ENCODE peak calls at places on chromosomes 6 and 20, in four cellular contexts. One of them, this sample, is unnamed.

GRCh38 chr20:59647271-59647670 is 42.9 kb downstream of the PHACTR3 start:
- DNase-seq in stomach: no peak
- DNase-seq in Peyer's patch: no peak
- DNase-seq in right lobe of liver: no peak
- DNase-seq in this sample: no peak

GRCh38 chr20:35344354-35344837 is 52.2 kb upstream of the FAM83C start:
- DNase-seq in Peyer's patch: peak
- DNase-seq in right lobe of liver: peak
- DNase-seq in stomach: peak
- DNase-seq in this sample: no peak

GRCh38 chr6:35497571-35498406 is 910 bp upstream of the TEAD3 start:
- DNase-seq in stomach: peak
- DNase-seq in right lobe of liver: no peak
- DNase-seq in Peyer's patch: peak
- DNase-seq in this sample: peak

GRCh38 chr6:6315660-6316059 is 4.8 kb downstream of the F13A1 start:
- DNase-seq in right lobe of liver: no peak
- DNase-seq in stomach: peak
- DNase-seq in Peyer's patch: no peak
- DNase-seq in this sample: peak

GRCh38 chr6:142893088-142893487 is 51.9 kb downstream of the HIVEP2 start:
- DNase-seq in stomach: no peak
- DNase-seq in Peyer's patch: no peak
- DNase-seq in right lobe of liver: no peak
- DNase-seq in this sample: no peak

GRCh38 chr6:74320076-74320475 is 624.1 kb downstream of the CD109 start:
- DNase-seq in stomach: no peak
- DNase-seq in right lobe of liver: no peak
- DNase-seq in Peyer's patch: no peak
- DNase-seq in this sample: no peak

GRCh38 chr6:136410201-136411027 is 120.8 kb upstream of the BCLAF1 start:
- DNase-seq in stomach: no peak
- DNase-seq in Peyer's patch: no peak
- DNase-seq in right lobe of liver: no peak
- DNase-seq in this sample: no peak

GRCh38 chr6:10320291-10320690 is 94.6 kb downstream of the TFAP2A start:
- DNase-seq in stomach: no peak
- DNase-seq in right lobe of liver: no peak
- DNase-seq in Peyer's patch: no peak
- DNase-seq in this sample: no peak

GRCh38 chr20:49646126-49646525 is 67.6 kb downstream of the B4GALT5 start:
- DNase-seq in right lobe of liver: no peak
- DNase-seq in Peyer's patch: no peak
- DNase-seq in stomach: no peak
- DNase-seq in this sample: no peak

GRCh38 chr6:84645000-84645399 is 119.4 kb downstream of the TBX18 start:
- DNase-seq in right lobe of liver: no peak
- DNase-seq in stomach: no peak
- DNase-seq in Peyer's patch: no peak
- DNase-seq in this sample: no peak

GRCh38 chr6:52657870-52658269 is 13.0 kb upstream of the TMEM14A start:
- DNase-seq in right lobe of liver: no peak
- DNase-seq in Peyer's patch: no peak
- DNase-seq in stomach: no peak
- DNase-seq in this sample: no peak

GRCh38 chr6:35258858-35259193 is 709 bp upstream of the ZNF76 start:
- DNase-seq in right lobe of liver: no peak
- DNase-seq in Peyer's patch: no peak
- DNase-seq in stomach: peak
- DNase-seq in this sample: no peak

GRCh38 chr20:37362821-37363220 is 16.9 kb downstream of the SRC start:
- DNase-seq in Peyer's patch: peak
- DNase-seq in stomach: no peak
- DNase-seq in right lobe of liver: no peak
- DNase-seq in this sample: no peak

GRCh38 chr20:5177071-5177470 is 50.3 kb downstream of the CDS2 start:
- DNase-seq in stomach: no peak
- DNase-seq in Peyer's patch: no peak
- DNase-seq in right lobe of liver: no peak
- DNase-seq in this sample: no peak

GRCh38 chr20:11350126-11351005 is 567.3 kb upstream of the BTBD3 start:
- DNase-seq in right lobe of liver: no peak
- DNase-seq in stomach: no peak
- DNase-seq in Peyer's patch: no peak
- DNase-seq in this sample: no peak

GRCh38 chr6:17431581-17431980 is 38.2 kb downstream of the CAP2 start:
- DNase-seq in stomach: no peak
- DNase-seq in Peyer's patch: no peak
- DNase-seq in right lobe of liver: no peak
- DNase-seq in this sample: no peak

GRCh38 chr20:9068896-9069663 is at the start of gene PLCB4:
- DNase-seq in stomach: peak
- DNase-seq in Peyer's patch: peak
- DNase-seq in right lobe of liver: no peak
- DNase-seq in this sample: peak

GRCh38 chr20:20411841-20412240 is 43.9 kb downstream of the INSM1 start:
- DNase-seq in stomach: no peak
- DNase-seq in right lobe of liver: no peak
- DNase-seq in Peyer's patch: no peak
- DNase-seq in this sample: no peak

GRCh38 chr6:18360188-18360587 is 27.0 kb upstream of the RNF144B start:
- DNase-seq in stomach: no peak
- DNase-seq in right lobe of liver: no peak
- DNase-seq in Peyer's patch: no peak
- DNase-seq in this sample: no peak

GRCh38 chr6:116665464-116665863 is 3.1 kb downstream of the ZUP1 start:
- DNase-seq in Peyer's patch: no peak
- DNase-seq in stomach: no peak
- DNase-seq in right lobe of liver: no peak
- DNase-seq in this sample: no peak

GRCh38 chr6:72950114-72950860 is 275.0 kb downstream of the KHDC1L start:
- DNase-seq in Peyer's patch: no peak
- DNase-seq in stomach: no peak
- DNase-seq in right lobe of liver: no peak
- DNase-seq in this sample: no peak

GRCh38 chr20:13546497-13547131 is 92.1 kb downstream of the TASP1 start:
- DNase-seq in stomach: peak
- DNase-seq in Peyer's patch: peak
- DNase-seq in right lobe of liver: peak
- DNase-seq in this sample: peak

GRCh38 chr20:37897008-37897548 is 5.8 kb upstream of the VSTM2L start:
- DNase-seq in Peyer's patch: no peak
- DNase-seq in stomach: no peak
- DNase-seq in right lobe of liver: no peak
- DNase-seq in this sample: no peak

GRCh38 chr6:51913265-51913664 is 174.1 kb downstream of the PKHD1 start:
- DNase-seq in right lobe of liver: no peak
- DNase-seq in Peyer's patch: no peak
- DNase-seq in stomach: no peak
- DNase-seq in this sample: no peak

GRCh38 chr6:32940656-32941411 is at the start of gene HLA-DMB:
- DNase-seq in stomach: peak
- DNase-seq in right lobe of liver: peak
- DNase-seq in Peyer's patch: peak
- DNase-seq in this sample: peak

GRCh38 chr6:22325481-22325880 is 28.6 kb upstream of the PRL start:
- DNase-seq in Peyer's patch: no peak
- DNase-seq in stomach: no peak
- DNase-seq in right lobe of liver: no peak
- DNase-seq in this sample: no peak

GRCh38 chr20:36792422-36792821 is 18.9 kb upstream of the DSN1 start:
- DNase-seq in right lobe of liver: no peak
- DNase-seq in Peyer's patch: no peak
- DNase-seq in stomach: peak
- DNase-seq in this sample: no peak

GRCh38 chr20:58471835-58472164 is 43.4 kb downstream of the APCDD1L start:
- DNase-seq in Peyer's patch: no peak
- DNase-seq in right lobe of liver: no peak
- DNase-seq in stomach: no peak
- DNase-seq in this sample: no peak
- TF ChIP-seq POLR2A in Peyer's patch: no peak
- TF ChIP-seq POLR2A in right lobe of liver: no peak
- TF ChIP-seq POLR2A in stomach: no peak
- TF ChIP-seq POLR2A in this sample: no peak

GRCh38 chr20:25745738-25746137 is 49.1 kb upstream of the ZNF337 start:
- DNase-seq in stomach: no peak
- DNase-seq in Peyer's patch: no peak
- DNase-seq in right lobe of liver: no peak
- DNase-seq in this sample: no peak

GRCh38 chr20:25745100-25745499 is 48.4 kb upstream of the ZNF337 start:
- DNase-seq in right lobe of liver: no peak
- DNase-seq in stomach: no peak
- DNase-seq in Peyer's patch: no peak
- DNase-seq in this sample: no peak

GRCh38 chr20:25749667-25750066 is 53.0 kb upstream of the ZNF337 start:
- DNase-seq in right lobe of liver: no peak
- DNase-seq in Peyer's patch: no peak
- DNase-seq in stomach: no peak
- DNase-seq in this sample: no peak

GRCh38 chr20:25750220-25750764 is 53.6 kb upstream of the ZNF337 start:
- DNase-seq in stomach: no peak
- DNase-seq in right lobe of liver: no peak
- DNase-seq in Peyer's patch: no peak
- DNase-seq in this sample: no peak

DNA sequence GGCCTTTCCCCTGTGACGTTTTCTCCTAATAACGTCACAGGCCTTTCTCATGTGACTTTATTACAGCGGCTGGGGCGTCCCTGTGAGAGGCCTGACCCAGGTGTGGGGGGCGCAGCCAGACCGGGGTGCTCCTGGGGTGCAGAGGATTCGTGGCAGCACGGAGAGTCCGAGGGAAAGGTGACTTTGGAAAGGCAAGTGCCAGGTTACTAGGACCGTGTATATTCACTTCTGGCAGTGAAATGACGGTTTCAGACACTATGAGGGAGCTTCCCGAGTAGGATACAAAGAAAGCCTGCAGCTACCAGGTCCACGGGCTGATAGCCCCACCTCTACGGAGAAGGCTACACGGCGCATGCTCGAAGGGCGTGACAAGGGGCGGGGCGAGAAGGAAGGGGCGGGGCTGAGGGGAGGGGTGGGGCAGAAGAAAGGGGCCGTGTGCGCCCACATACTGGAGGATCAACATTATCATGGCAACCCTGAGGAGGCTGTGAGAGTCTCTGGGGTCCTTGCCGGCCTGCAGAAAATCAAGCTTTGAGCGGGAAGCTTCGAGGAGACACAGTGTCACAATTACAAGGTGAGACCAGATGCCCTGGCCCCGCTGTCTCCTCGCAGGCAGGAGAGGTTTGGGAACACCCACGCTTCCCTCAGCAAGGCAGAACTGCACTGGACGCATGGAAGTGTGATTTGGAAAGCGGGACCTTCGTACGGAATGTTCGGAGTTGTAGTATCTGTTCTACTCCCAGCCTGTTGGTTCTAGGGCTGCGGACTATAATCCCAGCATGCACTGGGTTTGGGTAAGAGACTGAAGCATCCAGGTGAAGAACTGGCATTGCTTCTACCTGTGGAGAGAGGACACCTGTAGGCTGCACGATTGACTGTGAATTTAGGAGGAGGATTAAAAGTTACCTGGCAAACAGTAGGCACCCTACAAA is 54.4 kb upstream of the ZNF337 start:
- DNase-seq in right lobe of liver: peak
- DNase-seq in stomach: peak
- DNase-seq in Peyer's patch: peak
- DNase-seq in this sample: peak
- TF ChIP-seq POLR2A in right lobe of liver: no peak
- TF ChIP-seq POLR2A in stomach: no peak
- TF ChIP-seq POLR2A in Peyer's patch: no peak
- TF ChIP-seq POLR2A in this sample: peak

DNA sequence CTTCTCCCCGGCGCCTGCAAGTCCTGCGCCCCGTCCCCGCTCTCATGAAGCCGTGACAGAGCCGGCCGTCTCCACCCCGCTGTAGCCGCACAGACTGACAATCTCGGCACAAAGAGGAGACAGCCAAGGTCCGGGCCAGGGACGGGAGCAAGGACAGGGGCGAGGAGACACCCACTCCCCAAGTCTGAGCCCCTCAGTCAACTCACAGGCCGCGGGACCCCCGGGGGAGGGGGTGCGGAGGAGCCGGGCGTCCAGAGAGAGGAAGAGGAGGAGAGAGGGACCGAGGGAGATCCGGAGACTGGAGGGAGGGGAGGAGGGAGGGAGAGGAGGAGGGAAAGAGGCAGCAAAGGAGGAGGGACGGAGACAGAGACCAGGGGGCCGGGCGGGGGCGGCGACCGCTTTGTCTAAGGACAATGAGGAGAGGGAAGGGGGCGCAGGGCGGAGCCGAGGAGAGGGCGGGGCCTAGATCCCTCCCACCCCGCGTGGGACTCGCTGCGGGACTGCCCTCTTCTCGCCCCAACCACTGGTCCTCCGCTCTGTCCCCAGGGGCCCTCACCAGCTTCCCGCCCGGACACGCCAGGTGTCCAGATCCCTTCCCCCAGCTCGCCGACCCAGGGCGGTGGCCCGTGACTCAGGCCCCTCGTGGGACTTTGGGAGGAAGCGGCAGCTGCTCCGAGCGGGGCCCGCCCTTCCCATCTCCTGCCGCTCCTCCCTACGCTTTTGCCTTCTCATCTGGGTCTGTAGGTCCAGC is 638 bp upstream of the PPP1R18 start:
- DNase-seq in right lobe of liver: peak
- DNase-seq in Peyer's patch: peak
- DNase-seq in stomach: peak
- DNase-seq in this sample: peak
- TF ChIP-seq POLR2A in right lobe of liver: peak
- TF ChIP-seq POLR2A in Peyer's patch: no peak
- TF ChIP-seq POLR2A in stomach: no peak
- TF ChIP-seq POLR2A in this sample: no peak

GRCh38 chr6:27139753-27140522 is 107.6 kb upstream of the PRSS16 start:
- DNase-seq in stomach: no peak
- DNase-seq in Peyer's patch: no peak
- DNase-seq in right lobe of liver: no peak
- DNase-seq in this sample: no peak
- TF ChIP-seq POLR2A in stomach: no peak
- TF ChIP-seq POLR2A in Peyer's patch: no peak
- TF ChIP-seq POLR2A in right lobe of liver: no peak
- TF ChIP-seq POLR2A in this sample: no peak

DNA sequence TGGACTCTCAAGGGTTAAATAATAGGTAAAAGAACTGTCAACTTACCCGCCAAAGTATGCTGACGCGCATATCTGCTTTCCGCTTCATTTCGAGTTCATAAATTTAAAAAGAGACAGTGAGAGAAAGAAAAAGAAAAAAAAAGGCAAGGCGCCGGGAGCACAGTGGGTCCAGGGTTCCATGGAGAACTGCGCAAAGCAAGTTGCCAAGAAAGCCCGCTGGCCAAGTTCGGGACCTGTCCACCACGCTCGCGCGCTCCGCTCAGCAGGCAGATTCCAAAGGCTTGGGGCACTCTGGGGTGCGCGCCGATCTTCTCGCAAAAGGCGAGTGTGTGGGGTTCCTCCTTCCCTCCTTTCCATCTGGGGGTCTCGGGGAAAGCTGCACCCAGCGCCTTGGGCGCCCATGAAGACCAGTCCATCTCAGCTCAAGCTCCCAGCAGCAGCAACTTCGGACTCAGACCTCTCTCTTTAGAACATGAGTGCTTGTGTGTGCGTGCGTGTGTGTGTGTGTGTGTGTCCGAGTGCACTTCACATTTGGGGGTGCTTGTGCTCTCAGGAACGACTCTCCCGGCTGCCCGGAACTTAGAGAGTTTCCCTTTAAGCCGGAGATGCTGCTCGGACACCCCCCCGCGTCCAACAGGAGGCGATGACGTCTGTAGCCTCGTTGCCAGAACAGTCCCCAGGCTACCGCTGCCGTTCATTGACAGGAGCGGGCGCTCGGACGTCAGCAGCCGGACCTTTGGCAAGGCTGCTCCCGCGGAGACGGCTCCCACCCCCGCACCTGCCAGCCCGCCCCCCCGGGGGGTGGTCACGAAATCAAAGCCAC is 180.0 kb downstream of the TBXT start:
- DNase-seq in right lobe of liver: no peak
- DNase-seq in Peyer's patch: no peak
- DNase-seq in stomach: peak
- DNase-seq in this sample: peak
- TF ChIP-seq POLR2A in right lobe of liver: no peak
- TF ChIP-seq POLR2A in Peyer's patch: no peak
- TF ChIP-seq POLR2A in stomach: peak
- TF ChIP-seq POLR2A in this sample: no peak